ENCODE peak calls at places on chromosomes 7 and 10, in six cellular contexts. One of them, this sample, is unnamed.

GRCh38 chr7:99224263-99224947 is 16.5 kb upstream of the KPNA7 start:
- DNase-seq in NT2/D1: no peak
- DNase-seq in GM12864: peak; percentile 5
- DNase-seq in amygdala: no peak
- DNase-seq in progenitor cell of endocrine pancreas: no peak
- DNase-seq in COR-L47: no peak
- DNase-seq in this sample: peak; percentile 61

GRCh38 chr10:114172241-114172640 is 1.8 kb downstream of the CCDC186 start:
- DNase-seq in NT2/D1: no peak
- DNase-seq in GM12864: no peak
- DNase-seq in amygdala: no peak
- DNase-seq in progenitor cell of endocrine pancreas: no peak
- DNase-seq in COR-L47: no peak
- DNase-seq in this sample: no peak

GRCh38 chr10:78354101-78354500 is 320.4 kb downstream of the RPS24 start:
- DNase-seq in NT2/D1: no peak
- DNase-seq in GM12864: no peak
- DNase-seq in amygdala: no peak
- DNase-seq in progenitor cell of endocrine pancreas: no peak
- DNase-seq in COR-L47: no peak
- DNase-seq in this sample: no peak

GRCh38 chr7:140025814-140026433 is 36.8 kb downstream of the PARP12 start:
- DNase-seq in NT2/D1: no peak
- DNase-seq in GM12864: no peak
- DNase-seq in amygdala: no peak
- DNase-seq in progenitor cell of endocrine pancreas: no peak
- DNase-seq in COR-L47: no peak
- DNase-seq in this sample: no peak

GRCh38 chr7:108824840-108825540 is 255.3 kb downstream of the DNAJB9 start:
- DNase-seq in NT2/D1: peak; percentile 16
- DNase-seq in GM12864: no peak
- DNase-seq in amygdala: no peak
- DNase-seq in progenitor cell of endocrine pancreas: no peak
- DNase-seq in COR-L47: no peak
- DNase-seq in this sample: no peak

GRCh38 chr10:117186832-117187615 is 10.3 kb upstream of the KCNK18 start:
- DNase-seq in NT2/D1: no peak
- DNase-seq in GM12864: no peak
- DNase-seq in amygdala: no peak
- DNase-seq in progenitor cell of endocrine pancreas: no peak
- DNase-seq in COR-L47: no peak
- DNase-seq in this sample: no peak

GRCh38 chr7:158301221-158301620 is 286.4 kb downstream of the PTPRN2 start:
- DNase-seq in NT2/D1: no peak
- DNase-seq in GM12864: no peak
- DNase-seq in amygdala: no peak
- DNase-seq in progenitor cell of endocrine pancreas: no peak
- DNase-seq in COR-L47: no peak
- DNase-seq in this sample: no peak

GRCh38 chr7:147984265-147984664 is 606.3 kb upstream of the C7orf33 start:
- DNase-seq in NT2/D1: no peak
- DNase-seq in GM12864: no peak
- DNase-seq in amygdala: no peak
- DNase-seq in progenitor cell of endocrine pancreas: no peak
- DNase-seq in COR-L47: no peak
- DNase-seq in this sample: no peak